ENCODE peak calls at places on chromosomes 12 and 14, in five cellular contexts. Y is stomach, N is uterus, U is suprapubic skin, G is upper lobe of left lung. T is an unnamed sample.

GRCh38 chr12:131093971-131094830 is 140.5 kb downstream of the ADGRD1 start:
- DNase-seq in U (peak), N (peak), Y (no peak), G (peak), T (peak)

GRCh38 chr14:50804181-50804721 is 26.7 kb downstream of the NIN start:
- DNase-seq in G (no peak), Y (no peak), N (peak), U (no peak), T (no peak)

GRCh38 chr12:101570022-101570421 is 24.7 kb upstream of the MYBPC1 start:
- DNase-seq in G (no peak), U (no peak), N (no peak), Y (no peak), T (no peak)

GRCh38 chr12:99911076-99911475 is 73.7 kb downstream of the ANKS1B start:
- DNase-seq in N (peak), G (peak), Y (no peak), U (no peak), T (no peak)

GRCh38 chr14:58955294-58955821 is 233.1 kb upstream of the DAAM1 start:
- DNase-seq in U (no peak), Y (no peak), G (no peak), N (no peak), T (no peak)

GRCh38 chr12:40107803-40108620 is 2.1 kb upstream of the SLC2A13 start:
- DNase-seq in N (no peak), G (no peak), U (no peak), Y (no peak), T (no peak)

GRCh38 chr12:13864081-13864673 is 117.2 kb downstream of the GRIN2B start:
- DNase-seq in N (peak), G (peak), U (peak), Y (peak), T (peak)

GRCh38 chr12:124687695-124688301 is 120.4 kb upstream of the NCOR2 start:
- DNase-seq in Y (no peak), G (no peak), N (no peak), U (no peak), T (peak)

GRCh38 chr14:59347511-59347900 is 117.7 kb downstream of the GPR135 start:
- DNase-seq in G (no peak), N (no peak), U (no peak), Y (no peak), T (no peak)

GRCh38 chr12:98646165-98646764 is 1.2 kb downstream of the APAF1 start:
- DNase-seq in N (no peak), G (no peak), U (no peak), Y (no peak), T (no peak)

GRCh38 chr12:54420766-54421144 is 1.7 kb upstream of the ITGA5 start:
- DNase-seq in G (no peak), U (no peak), N (peak), Y (no peak), T (peak)

GRCh38 chr14:62428429-62429203 is 616.6 kb downstream of the KCNH5 start:
- DNase-seq in N (no peak), Y (no peak), U (no peak), G (no peak), T (no peak)
- H3K27ac ChIP-seq in N (no peak), Y (no peak), U (no peak), G (no peak), T (no peak)

GRCh38 chr12:115456946-115457689 is 773.1 kb upstream of the TBX3 start:
- DNase-seq in G (no peak), U (no peak), N (no peak), Y (no peak), T (no peak)
- H3K27ac ChIP-seq in G (no peak), U (no peak), N (no peak), Y (no peak), T (no peak)

GRCh38 chr14:91901449-91902250 is 34.3 kb upstream of the TC2N start:
- DNase-seq in N (peak), Y (peak), U (no peak), G (no peak), T (no peak)

GRCh38 chr14:91897121-91897701 is 29.9 kb upstream of the TC2N start:
- DNase-seq in U (no peak), Y (peak), G (peak), N (peak), T (no peak)

GRCh38 chr14:91899777-91900176 is 32.4 kb upstream of the TC2N start:
- DNase-seq in G (no peak), U (no peak), N (no peak), Y (no peak), T (no peak)

GRCh38 chr14:91898256-91898843 is 31.0 kb upstream of the TC2N start:
- DNase-seq in G (no peak), Y (no peak), N (no peak), U (no peak), T (no peak)

GRCh38 chr14:91899213-91899612 is 31.9 kb upstream of the TC2N start:
- DNase-seq in N (no peak), U (no peak), G (peak), Y (peak), T (no peak)
- H3K27ac ChIP-seq in N (peak), U (peak), G (peak), Y (peak), T (peak)

GRCh38 chr12:47825239-47825639 is 5.5 kb upstream of the HDAC7 start:
- DNase-seq in N (peak), U (no peak), Y (peak), G (peak), T (peak)
- H3K27ac ChIP-seq in N (peak), U (peak), Y (peak), G (peak), T (peak)

T was measured in heart left ventricle.